ENCODE peak calls at places on chromosomes 1 and 21, in five cellular contexts. C is Peyer's patch; Q is CD4-positive, alpha-beta T cell; M is HCT116; P is CD8-positive, alpha-beta T cell. X is an unnamed sample.

GRCh38 chr1:203200059-203200553 is 13.6 kb upstream of the CHI3L1 start:
- DNase-seq in C (no peak), P (no peak), Q (no peak), M (no peak), X (no peak)

GRCh38 chr1:63653971-63654370 is 60.8 kb downstream of the PGM1 start:
- DNase-seq in P (no peak), C (no peak), Q (no peak), M (no peak), X (no peak)

GRCh38 chr1:19405195-19405760 is 80.1 kb downstream of the CAPZB start:
- DNase-seq in M (no peak), Q (no peak), P (no peak), C (no peak), X (no peak)

GRCh38 chr21:43367296-43367695 is 59.6 kb downstream of the SIK1 start:
- DNase-seq in M (no peak), Q (no peak), P (no peak), C (no peak), X (no peak)

GRCh38 chr1:8096105-8097011 is 70.2 kb upstream of the ERRFI1 start:
- DNase-seq in P (no peak), Q (no peak), C (no peak), M (peak; percentile 84), X (no peak)

GRCh38 chr1:89198500-89199072 is at the start of gene GBP4:
- DNase-seq in P (peak; percentile 74), M (no peak), Q (peak; percentile 32), C (peak; percentile 63), X (peak; percentile 76)

GRCh38 chr1:42334240-42335049 is 590 bp downstream of the FOXJ3 start:
- DNase-seq in Q (peak; percentile 11), M (peak; percentile 31), P (peak; percentile 60), C (peak; percentile 29), X (peak; percentile 52)

GRCh38 chr1:233787599-233787998 is 116.9 kb upstream of the SLC35F3 start:
- DNase-seq in P (no peak), C (no peak), Q (no peak), M (no peak), X (no peak)

GRCh38 chr1:218304281-218305039 is 19.4 kb downstream of the RRP15 start:
- DNase-seq in Q (no peak), C (no peak), M (no peak), P (no peak), X (no peak)

GRCh38 chr21:33892853-33893252 is 22.8 kb downstream of the ATP5PO start:
- DNase-seq in M (no peak), C (no peak), Q (no peak), P (no peak), X (no peak)

GRCh38 chr1:156065871-156066270 is 4.9 kb downstream of the RAB25 start:
- DNase-seq in C (no peak), M (no peak), P (no peak), Q (no peak), X (no peak)

GRCh38 chr1:3948344-3948743 is 48.3 kb upstream of the C1orf174 start:
- DNase-seq in M (no peak), P (no peak), Q (no peak), C (no peak), X (no peak)
- H3K9me3 ChIP-seq in M (no peaks in the 10 kb centered on the region), P (no peaks in the 10 kb centered on the region), Q (no peaks in the 10 kb centered on the region), C (no peaks in the 10 kb centered on the region), X (no peaks in the 10 kb centered on the region)

GRCh38 chr1:51168946-51169345 is 66.9 kb downstream of the C1orf185 start:
- DNase-seq in C (no peak), Q (no peak), M (no peak), P (no peak), X (no peak)

GRCh38 chr1:51168266-51168845 is 66.3 kb downstream of the C1orf185 start:
- DNase-seq in P (no peak), M (no peak), Q (no peak), C (no peak), X (no peak)

GRCh38 chr1:51175278-51175677 is 60.8 kb upstream of the RNF11 start:
- DNase-seq in C (no peak), P (no peak), Q (no peak), M (no peak), X (no peak)

GRCh38 chr1:51165540-51165939 is 63.5 kb downstream of the C1orf185 start:
- DNase-seq in Q (no peak), P (no peak), C (no peak), M (no peak), X (no peak)

DNA sequence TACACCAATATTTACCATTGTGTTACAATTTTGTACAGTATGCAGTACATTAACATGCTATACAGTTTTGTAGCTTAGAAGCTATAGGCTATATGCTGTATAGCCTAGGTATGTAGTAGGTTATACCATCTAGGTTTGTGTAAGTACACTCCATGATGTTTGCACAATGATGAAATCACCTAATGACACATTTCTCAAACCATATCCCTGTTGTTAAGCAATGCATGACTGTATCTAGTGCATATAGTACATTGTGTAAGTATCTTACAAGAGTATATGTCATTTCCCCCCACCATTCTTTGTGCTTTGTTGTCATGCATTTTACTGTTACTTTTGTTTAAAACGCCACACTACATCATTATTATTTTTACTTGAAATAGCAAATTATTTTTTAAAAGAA is 65.7 kb upstream of the RNF11 start:
- DNase-seq in C (no peak), P (no peak), Q (no peak), M (no peak), X (no peak)
- H3K9me3 ChIP-seq in C (no peaks in the 10 kb centered on the region), P (no peaks in the 10 kb centered on the region), Q (no peaks in the 10 kb centered on the region), M (no peaks in the 10 kb centered on the region), X (no peaks in the 10 kb centered on the region)

GRCh38 chr1:38420666-38421065 is 374.1 kb upstream of the POU3F1 start:
- DNase-seq in Q (no peak), M (no peak), P (no peak), C (no peak), X (no peak)

DNA sequence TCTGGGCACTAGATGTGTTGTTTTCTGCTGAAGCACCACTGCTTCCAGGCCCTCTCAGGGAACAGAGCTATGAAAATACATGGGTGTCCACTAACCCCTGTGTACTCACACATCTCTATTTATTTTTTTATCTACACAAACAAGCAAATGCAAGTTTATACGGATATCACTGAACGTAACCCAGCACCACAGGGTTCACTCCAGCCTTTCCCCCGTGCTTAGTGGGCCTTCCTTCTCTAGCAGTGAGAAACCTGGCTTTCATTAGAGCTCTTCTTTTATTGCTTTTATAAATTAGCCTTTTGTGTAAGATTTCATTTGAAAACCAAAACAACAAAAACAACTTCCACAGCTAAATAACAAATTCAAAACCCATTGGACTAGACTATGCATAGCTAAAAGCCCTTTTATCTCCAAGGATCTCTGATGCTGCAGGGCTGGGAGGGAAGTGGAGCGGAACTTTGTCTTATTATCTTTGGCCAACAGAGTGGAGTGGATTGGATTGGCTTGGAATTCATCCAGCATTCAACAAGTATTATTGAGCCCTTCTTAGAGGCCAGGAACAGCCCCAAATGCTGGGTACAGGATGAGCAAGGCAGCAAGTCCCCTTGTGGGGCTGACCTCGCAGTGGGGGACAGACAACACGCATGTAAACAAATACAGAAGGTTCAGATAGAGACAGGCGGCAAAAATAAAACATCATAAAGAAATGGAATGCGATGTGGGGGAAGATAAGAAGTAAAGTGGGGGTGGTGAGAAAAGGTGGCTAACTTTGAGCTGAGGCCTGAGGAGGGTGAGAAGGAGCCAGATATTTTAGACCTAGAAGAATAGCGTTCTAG is 371.8 kb upstream of the POU3F1 start:
- DNase-seq in P (no peak), Q (no peak), M (no peak), C (no peak), X (no peak)
- H3K9me3 ChIP-seq in P (no peaks in the 10 kb centered on the region), Q (peaks cover 9% of the 10 kb centered on the region), M (no peaks in the 10 kb centered on the region), C (no peaks in the 10 kb centered on the region), X (no peaks in the 10 kb centered on the region)

GRCh38 chr1:152758636-152759035 is 811 bp downstream of the KPRP start:
- DNase-seq in C (no peak), P (no peak), M (no peak), Q (no peak), X (no peak)
- H3K9me3 ChIP-seq in C (no peaks in the 10 kb centered on the region), P (no peaks in the 10 kb centered on the region), M (no peaks in the 10 kb centered on the region), Q (no peaks in the 10 kb centered on the region), X (no peaks in the 10 kb centered on the region)

GRCh38 chr1:2980073-2980791 is 41.0 kb upstream of the ACTRT2 start:
- DNase-seq in P (no peak), Q (no peak), C (no peak), M (no peak), X (peak; percentile 9)
- H3K9me3 ChIP-seq in P (no peaks in the 10 kb centered on the region), Q (no peaks in the 10 kb centered on the region), C (no peaks in the 10 kb centered on the region), M (no peaks in the 10 kb centered on the region), X (no peaks in the 10 kb centered on the region)

GRCh38 chr1:247193958-247194357 is 22.1 kb upstream of the ZNF124 start:
- DNase-seq in Q (no peak), M (no peak), P (no peak), C (no peak), X (no peak)

GRCh38 chr1:247184254-247184653 is 12.4 kb upstream of the ZNF124 start:
- DNase-seq in M (no peak), Q (no peak), C (no peak), P (no peak), X (no peak)

GRCh38 chr1:247189981-247190798 is 18.4 kb upstream of the ZNF124 start:
- DNase-seq in M (no peak), Q (no peak), P (no peak), C (no peak), X (no peak)
- H3K9me3 ChIP-seq in M (peaks cover 10% of the 10 kb centered on the region), Q (peaks cover 76% of the 10 kb centered on the region), P (peaks cover 23% of the 10 kb centered on the region), C (peaks cover 10% of the 10 kb centered on the region), X (peaks cover 82% of the 10 kb centered on the region)

GRCh38 chr1:248695451-248696132 is 7.0 kb downstream of the OR14I1 start:
- DNase-seq in Q (no peak), C (no peak), P (no peak), M (no peak), X (no peak)

GRCh38 chr1:248696775-248697174 is 5.8 kb downstream of the OR14I1 start:
- DNase-seq in M (no peak), Q (no peak), C (no peak), P (no peak), X (no peak)

GRCh38 chr1:248699099-248699498 is 3.5 kb downstream of the OR14I1 start:
- DNase-seq in P (no peak), C (no peak), Q (no peak), M (no peak), X (no peak)

GRCh38 chr1:248697907-248698306 is 4.7 kb downstream of the OR14I1 start:
- DNase-seq in P (no peak), C (no peak), M (no peak), Q (no peak), X (no peak)

DNA sequence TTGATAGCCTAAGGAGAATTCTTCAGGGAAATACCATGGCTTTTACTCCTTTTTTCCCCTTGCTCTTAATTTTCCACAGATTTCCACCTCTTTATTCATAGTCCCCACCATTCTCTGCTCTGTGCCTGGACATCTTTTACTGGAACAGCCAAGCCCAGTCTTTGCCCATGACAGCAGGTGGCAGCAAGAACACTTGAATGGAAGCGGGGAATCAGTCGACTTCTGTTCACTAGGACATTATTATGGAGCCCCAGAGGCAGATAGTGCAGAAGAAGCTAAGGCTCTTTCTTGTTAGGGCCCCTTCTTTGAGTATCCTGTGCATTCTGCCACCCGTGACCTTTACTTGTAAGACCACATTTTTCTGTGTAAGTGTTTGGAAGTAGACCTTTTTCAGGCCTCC is 6.3 kb downstream of the OR14I1 start:
- DNase-seq in Q (no peak), M (no peak), C (no peak), P (no peak), X (no peak)
- H3K9me3 ChIP-seq in Q (no peaks in the 10 kb centered on the region), M (no peaks in the 10 kb centered on the region), C (no peaks in the 10 kb centered on the region), P (no peaks in the 10 kb centered on the region), X (no peaks in the 10 kb centered on the region)

X was measured in mucosa of descending colon.